ENCODE peak calls at places on chromosomes 1 and 21, in seven cellular contexts. Y is HCT116, U is H1, E is GM12878, H is HepG2, Z is K562, Q is SK-N-SH. O is an unnamed sample.

GRCh38 chr21:46122758-46123683 is 25.1 kb downstream of the COL6A2 start:
- DNase-seq in Y (no peak), U (no peak), H (no peak), Z (no peak), Q (peak), E (no peak), O (no peak)

GRCh38 chr1:248144513-248145198 is at the start of gene OR2M5:
- DNase-seq in H (no peak), U (no peak), E (no peak), Z (no peak), Q (no peak), Y (no peak), O (no peak)

GRCh38 chr1:109277434-109278204 is 5.3 kb downstream of the PSRC1 start:
- DNase-seq in H (peak), E (peak), Z (peak), U (peak), Q (peak), Y (peak), O (peak)

GRCh38 chr1:162357681-162358266 is 18.9 kb downstream of the SPATA46 start:
- DNase-seq in E (no peak), Y (peak), H (peak), U (no peak), Z (peak), Q (peak), O (peak)

GRCh38 chr1:219771039-219771438 is 157.3 kb downstream of the SLC30A10 start:
- DNase-seq in Z (no peak), U (no peak), Y (peak), H (peak), Q (no peak), E (no peak), O (no peak)

GRCh38 chr1:115069186-115069585 is 20.1 kb downstream of the TSPAN2 start:
- DNase-seq in U (no peak), E (no peak), Q (no peak), Z (no peak), Y (no peak), H (no peak), O (no peak)

GRCh38 chr1:219506337-219506944 is 106.5 kb downstream of the ZC3H11B start:
- DNase-seq in Z (no peak), H (no peak), E (no peak), U (no peak), Y (no peak), Q (no peak), O (no peak)

GRCh38 chr1:154221815-154222081 is 993 bp downstream of the UBAP2L start:
- DNase-seq in E (no peak), Y (no peak), Z (no peak), U (no peak), Q (no peak), H (peak), O (no peak)

GRCh38 chr1:1202831-1203560 is 3.4 kb downstream of the TNFRSF18 start:
- DNase-seq in H (no peak), U (peak), Z (no peak), E (no peak), Q (no peak), Y (no peak), O (no peak)

GRCh38 chr1:178011101-178011828 is 41.4 kb upstream of the SEC16B start:
- DNase-seq in Y (peak), E (no peak), Z (no peak), Q (no peak), H (peak), U (no peak), O (no peak)

GRCh38 chr1:222975472-222976122 is 160.8 kb downstream of the DISP1 start:
- DNase-seq in Y (no peak), E (no peak), U (no peak), H (no peak), Q (no peak), Z (no peak), O (no peak)

GRCh38 chr1:222976453-222976852 is 161.6 kb downstream of the DISP1 start:
- DNase-seq in E (no peak), U (no peak), Y (no peak), Q (no peak), Z (no peak), H (no peak), O (no peak)

GRCh38 chr1:222973561-222973960 is 158.7 kb downstream of the DISP1 start:
- DNase-seq in U (no peak), H (no peak), Q (no peak), E (no peak), Y (no peak), Z (no peak), O (no peak)

GRCh38 chr1:222970711-222971110 is 155.9 kb downstream of the DISP1 start:
- DNase-seq in Y (no peak), Z (no peak), Q (no peak), H (no peak), E (no peak), U (no peak), O (no peak)

GRCh38 chr1:222974496-222974895 is 159.7 kb downstream of the DISP1 start:
- DNase-seq in E (no peak), Z (no peak), U (no peak), H (no peak), Q (no peak), Y (no peak), O (no peak)
- TF ChIP-seq JUND in E (no peak), Z (no peak), U (no peak), H (no peak), Q (peak), Y (no peak), O (no peak)

GRCh38 chr1:41631971-41632370 is 147.5 kb upstream of the EDN2 start:
- DNase-seq in Y (no peak), Q (no peak), H (no peak), U (no peak), Z (no peak), E (no peak), O (no peak)

GRCh38 chr1:41629136-41629535 is 144.7 kb upstream of the EDN2 start:
- DNase-seq in H (no peak), Y (no peak), Z (no peak), E (no peak), U (no peak), Q (no peak), O (no peak)

GRCh38 chr1:41629571-41629970 is 145.1 kb upstream of the EDN2 start:
- DNase-seq in Z (no peak), U (no peak), Q (no peak), Y (no peak), H (no peak), E (no peak), O (no peak)

GRCh38 chr1:41632788-41633575 is 148.5 kb upstream of the EDN2 start:
- DNase-seq in H (no peak), Q (no peak), Z (no peak), U (no peak), Y (no peak), E (no peak), O (no peak)

GRCh38 chr1:41631154-41631553 is 146.7 kb upstream of the EDN2 start:
- DNase-seq in Y (no peak), E (no peak), H (no peak), Q (no peak), Z (no peak), U (no peak), O (no peak)
- TF ChIP-seq JUND in Y (no peak), E (no peak), H (no peak), Q (no peak), Z (no peak), U (no peak), O (no peak)

GRCh38 chr1:50724626-50725286 is 235.3 kb downstream of the FAF1 start:
- DNase-seq in Z (no peak), Q (no peak), U (no peak), H (no peak), E (peak), Y (no peak), O (no peak)
- TF ChIP-seq JUND in Z (no peak), Q (no peak), U (no peak), H (no peak), E (no peak), Y (no peak), O (no peak)

GRCh38 chr1:8349961-8350360 is 32.0 kb downstream of the SLC45A1 start:
- DNase-seq in Y (no peak), H (no peak), E (no peak), Q (no peak), U (peak), Z (no peak), O (no peak)
- TF ChIP-seq JUND in Y (no peak), H (no peak), E (no peak), Q (no peak), U (no peak), Z (no peak), O (no peak)